ENCODE peak calls at places on chromosomes 11 and 22, in five cellular contexts. L is colonic mucosa, S is heart right ventricle, C is stomach, V is pancreas. I is an unnamed sample. For H3K4me1, the result is how much of the 10 kb centered on the place peaks cover.

GRCh38 chr11:107457205-107457557 is 444 bp downstream of the CWF19L2 start:
- DNase-seq in L (no peak), S (no peak), C (no peak), V (no peak), I (peak)

GRCh38 chr22:19820880-19821522 is 33.7 kb downstream of the GNB1L start:
- DNase-seq in L (peak), S (no peak), C (peak), V (peak), I (no peak)

GRCh38 chr11:15968461-15969130 is 387.8 kb downstream of the SOX6 start:
- DNase-seq in L (peak), S (peak), C (no peak), V (no peak), I (no peak)

GRCh38 chr22:33600595-33600994 is 319.7 kb downstream of the LARGE1 start:
- DNase-seq in L (no peak), S (no peak), C (no peak), V (no peak), I (no peak)

GRCh38 chr22:50282361-50283144 is 12.4 kb upstream of the MAPK11 start:
- DNase-seq in L (peak), S (no peak), C (peak), V (peak), I (no peak)

GRCh38 chr11:23727821-23728220 is 769.0 kb upstream of the LUZP2 start:
- DNase-seq in L (no peak), S (no peak), C (no peak), V (no peak), I (no peak)

GRCh38 chr11:27201454-27202302 is 161.1 kb downstream of the BBOX1 start:
- DNase-seq in L (peak), S (peak), C (peak), V (peak), I (no peak)

GRCh38 chr11:134261626-134262488 is 8.5 kb downstream of the ACAD8 start:
- DNase-seq in L (no peak), S (no peak), C (no peak), V (no peak), I (no peak)

GRCh38 chr11:19345848-19346681 is 105.3 kb upstream of the E2F8 start:
- DNase-seq in L (no peak), S (no peak), C (peak), V (no peak), I (no peak)

GRCh38 chr11:123628936-123629683 is 25.3 kb downstream of the SCN3B start:
- DNase-seq in L (no peak), S (peak), C (peak), V (peak), I (no peak)

GRCh38 chr11:61950035-61950547 is at the start of gene BEST1:
- DNase-seq in L (no peak), S (no peak), C (no peak), V (no peak), I (no peak)

GRCh38 chr11:30016588-30017363 is at the start of gene KCNA4:
- DNase-seq in L (no peak), S (peak), C (no peak), V (no peak), I (no peak)

GRCh38 chr22:45602824-45603301 is 68.8 kb upstream of the ATXN10 start:
- DNase-seq in L (no peak), S (no peak), C (no peak), V (no peak), I (no peak)

GRCh38 chr11:28739489-28740280 is 631.5 kb downstream of the METTL15 start:
- DNase-seq in L (no peak), S (no peak), C (no peak), V (no peak), I (no peak)

GRCh38 chr22:28820885-28821284 is 20.5 kb upstream of the XBP1 start:
- DNase-seq in L (no peak), S (no peak), C (no peak), V (no peak), I (no peak)
- H3K4me1 ChIP-seq in L (under half), S (under half), C (half or more), V (half or more), I (under half)

DNA sequence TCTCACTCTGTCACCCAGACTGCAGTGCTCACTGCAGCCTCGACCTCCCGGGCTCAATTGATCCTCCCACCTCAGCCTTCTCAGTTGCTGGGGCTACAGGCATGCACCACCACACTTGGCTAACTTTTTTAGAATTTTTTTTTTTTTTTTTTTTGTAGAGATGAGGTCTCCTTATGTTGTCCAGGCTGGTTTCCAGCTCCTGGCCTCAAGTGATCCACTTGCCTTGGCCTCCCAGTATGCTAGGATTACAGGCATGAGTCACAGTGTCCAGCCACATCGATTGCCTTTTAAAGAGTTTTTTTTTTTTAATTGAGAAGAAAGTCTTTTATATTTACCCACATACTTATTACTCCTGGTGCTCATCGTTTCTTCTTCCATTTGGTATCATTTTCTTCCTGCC is 30.0 kb downstream of the PARVG start:
- DNase-seq in L (no peak), S (no peak), C (no peak), V (no peak), I (no peak)
- H3K4me3 ChIP-seq in L (no peak), S (no peak), C (no peak), V (no peak), I (no peak)

DNA sequence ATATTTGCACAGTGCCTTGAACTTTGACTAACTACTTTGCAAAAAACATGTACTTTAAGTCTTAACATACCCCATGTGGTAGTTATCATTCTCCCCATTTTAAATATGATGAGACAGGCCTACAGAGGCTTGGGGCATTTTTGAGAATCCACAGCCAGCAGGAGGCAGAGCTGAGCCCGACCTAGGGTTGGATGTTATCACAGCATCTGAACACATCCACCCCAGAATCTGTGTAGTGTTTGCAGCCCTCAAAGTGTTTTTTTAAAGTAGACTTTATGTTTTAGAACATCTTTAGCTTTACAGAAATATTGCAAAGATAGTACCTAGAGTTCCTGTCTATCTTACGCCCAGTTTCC is 17.6 kb downstream of the OTOG start:
- DNase-seq in L (peak), S (no peak), C (no peak), V (peak), I (no peak)
- TF ChIP-seq CTCF in L (no peak), S (no peak), C (no peak), V (no peak), I (no peak)

GRCh38 chr22:27150530-27150909 is 493.1 kb downstream of the MIAT start:
- DNase-seq in L (no peak), S (no peak), C (no peak), V (no peak), I (no peak)

GRCh38 chr22:27151407-27151806 is 494.0 kb downstream of the MIAT start:
- DNase-seq in L (no peak), S (no peak), C (no peak), V (no peak), I (no peak)

GRCh38 chr22:27153386-27153785 is 496.0 kb downstream of the MIAT start:
- DNase-seq in L (no peak), S (no peak), C (no peak), V (no peak), I (no peak)

GRCh38 chr22:27152883-27153282 is 495.5 kb downstream of the MIAT start:
- DNase-seq in L (no peak), S (no peak), C (no peak), V (no peak), I (no peak)

DNA sequence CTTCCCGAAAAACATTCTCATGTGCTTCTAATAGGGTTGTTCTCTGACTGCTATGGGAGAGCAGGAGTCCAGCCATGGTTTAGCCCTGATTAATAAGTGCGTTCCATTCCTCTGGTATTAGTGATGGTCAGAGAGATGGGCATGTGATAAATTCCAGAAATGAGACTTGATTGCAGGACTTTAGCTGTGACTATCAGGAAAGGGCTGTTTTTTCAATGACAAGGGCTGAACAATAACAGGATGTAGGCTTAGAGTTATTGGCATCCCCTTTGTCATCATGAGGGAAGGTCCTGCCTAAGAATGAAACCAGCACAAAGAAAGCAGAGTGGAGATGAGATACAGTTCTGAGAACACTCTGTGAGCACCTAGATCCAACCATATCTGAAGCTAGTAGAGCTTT is 494.6 kb downstream of the MIAT start:
- DNase-seq in L (no peak), S (no peak), C (no peak), V (no peak), I (no peak)
- H3K4me1 ChIP-seq in L (under half), S (under half), C (under half), V (under half), I (under half)

DNA sequence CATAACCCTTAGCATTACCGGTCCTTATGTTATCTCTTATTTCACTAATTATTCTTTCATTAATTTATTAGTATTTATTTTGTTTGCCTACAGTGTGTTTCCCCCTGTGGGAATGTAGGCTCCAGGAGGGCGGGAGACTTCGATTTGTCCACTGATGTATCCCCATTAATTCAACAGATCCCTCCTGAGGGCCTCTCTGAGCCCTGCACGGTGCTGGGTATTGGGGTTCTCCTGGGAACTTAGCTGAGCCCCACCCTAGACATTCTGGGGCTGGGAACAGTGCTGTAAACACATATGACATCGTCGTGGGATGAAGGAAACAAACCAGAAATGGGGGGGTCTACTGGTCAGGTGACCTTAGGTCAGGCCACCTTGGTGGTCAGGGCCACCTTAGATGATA is 798 bp downstream of the PHETA2 start:
- DNase-seq in L (no peak), S (no peak), C (no peak), V (no peak), I (no peak)
- H3K4me3 ChIP-seq in L (peak), S (peak), C (peak), V (peak), I (peak)

GRCh38 chr11:77300695-77301094 is 791 bp downstream of the GDPD4 start:
- DNase-seq in L (no peak), S (no peak), C (no peak), V (no peak), I (no peak)
- TF ChIP-seq CTCF in L (no peak), S (no peak), C (no peak), V (no peak), I (no peak)

GRCh38 chr11:12179019-12179418 is 68.6 kb downstream of the MICAL2 start:
- DNase-seq in L (peak), S (no peak), C (peak), V (peak), I (no peak)

GRCh38 chr11:12179521-12179920 is 69.1 kb downstream of the MICAL2 start:
- DNase-seq in L (no peak), S (no peak), C (no peak), V (no peak), I (no peak)

GRCh38 chr11:12182650-12183511 is 72.5 kb downstream of the MICAL2 start:
- DNase-seq in L (no peak), S (peak), C (no peak), V (no peak), I (no peak)

GRCh38 chr11:12177739-12178338 is 67.4 kb downstream of the MICAL2 start:
- DNase-seq in L (no peak), S (no peak), C (no peak), V (no peak), I (no peak)

DNA sequence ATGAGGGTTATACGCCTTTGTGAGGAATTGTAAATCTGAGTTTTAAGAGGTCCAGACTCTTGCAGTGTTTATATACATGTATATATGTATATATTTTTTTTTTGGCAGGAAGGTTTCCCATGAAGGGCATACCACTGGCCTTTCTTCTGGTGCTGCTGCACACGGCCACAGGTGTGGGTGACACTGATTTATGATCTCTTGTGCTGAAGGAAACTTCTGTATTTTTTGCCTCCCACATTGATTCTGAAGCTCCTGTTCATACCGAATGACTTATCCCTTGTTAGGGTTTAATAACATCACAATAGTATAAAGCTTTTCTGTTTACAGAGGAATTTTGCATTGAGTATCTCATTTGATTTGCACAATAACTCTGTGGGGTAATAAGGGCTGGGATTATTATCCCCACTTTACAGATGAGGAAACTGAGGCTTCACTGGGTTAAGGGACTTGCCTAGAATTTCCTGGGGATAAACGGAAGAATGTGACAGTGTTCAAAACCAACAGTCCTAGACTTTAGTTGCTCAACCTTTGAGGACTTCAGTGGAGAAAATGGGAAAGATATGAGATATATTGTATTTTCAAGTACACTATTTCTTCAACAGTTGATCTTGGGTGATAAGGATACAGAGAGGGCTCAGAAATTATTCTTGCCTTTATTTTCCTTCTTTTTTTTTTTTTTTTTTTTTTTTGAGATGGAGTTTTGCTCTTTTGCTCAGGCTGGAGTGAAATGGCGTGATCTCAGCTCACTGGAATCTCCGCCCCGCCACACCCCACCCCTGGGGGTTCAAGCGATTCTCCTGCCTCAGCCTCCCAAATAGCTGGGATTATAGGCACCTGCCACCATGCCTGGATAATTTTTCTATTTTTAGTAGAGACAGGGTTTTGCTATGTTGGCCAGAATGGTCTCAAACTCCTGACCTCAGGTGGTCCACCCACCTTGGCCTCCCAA is 70.1 kb downstream of the MICAL2 start:
- DNase-seq in L (no peak), S (no peak), C (no peak), V (no peak), I (no peak)
- H3K4me1 ChIP-seq in L (under half), S (half or more), C (under half), V (under half), I (under half)